ENCODE peak calls at places on chromosomes 11 and 22, in seven cellular contexts. H is psoas muscle, K is left ventricle myocardium inferior, U is astrocyte, L is right atrium auricular region, P is OCI-LY7, Q is A549. D is an unnamed sample.

GRCh38 chr11:32809313-32809712 is 14.9 kb upstream of the CCDC73 start:
- DNase-seq in L (peak; percentile 86), K (peak; percentile 37), H (no peak), U (peak; percentile 49), P (peak; percentile 62), Q (peak; percentile 66), D (peak; percentile 70)

GRCh38 chr11:65559951-65560537 is 1.9 kb upstream of the LTBP3 start:
- DNase-seq in L (no peak), U (peak; percentile 55), Q (peak; percentile 89), P (no peak), K (no peak), H (no peak), D (peak; percentile 85)

GRCh38 chr11:34844466-34845112 is 71.6 kb downstream of the APIP start:
- DNase-seq in H (no peak), K (no peak), Q (no peak), U (no peak), P (no peak), L (peak; percentile 40), D (no peak)

GRCh38 chr11:69467196-69467595 is 14.3 kb upstream of the LINC01488 start:
- DNase-seq in H (no peak), K (peak; percentile 5), P (no peak), U (no peak), L (no peak), Q (no peak), D (no peak)

GRCh38 chr11:72426054-72426757 is 8.1 kb downstream of the CLPB start:
- DNase-seq in L (no peak), H (no peak), Q (no peak), U (no peak), K (no peak), P (no peak), D (no peak)

GRCh38 chr22:50459016-50459415 is 15.8 kb downstream of the SBF1 start:
- DNase-seq in K (no peak), H (no peak), Q (no peak), U (no peak), L (no peak), P (no peak), D (no peak)

GRCh38 chr11:67252831-67253239 is 13.4 kb upstream of the GRK2 start:
- DNase-seq in Q (peak; percentile 49), H (peak; percentile 64), U (peak; percentile 14), L (no peak), P (peak; percentile 59), K (no peak), D (no peak)

GRCh38 chr11:93329936-93330445 is 551 bp upstream of the DEUP1 start:
- DNase-seq in P (no peak), Q (peak; percentile 2), H (no peak), K (no peak), L (no peak), U (peak; percentile 0), D (peak; percentile 4)

GRCh38 chr11:8354622-8355417 is 91.1 kb upstream of the LMO1 start:
- DNase-seq in P (no peak), L (no peak), U (peak; percentile 3), Q (no peak), H (peak; percentile 8), K (no peak), D (no peak)

GRCh38 chr22:42330953-42331525 is 60.6 kb upstream of the TCF20 start:
- DNase-seq in H (no peak), P (peak; percentile 77), K (no peak), U (no peak), Q (no peak), L (no peak), D (no peak)

GRCh38 chr11:120376547-120377182 is 40.5 kb downstream of the ARHGEF12 start:
- DNase-seq in Q (no peak), K (no peak), H (no peak), U (no peak), L (no peak), P (no peak), D (no peak)

GRCh38 chr11:15818132-15818842 is 538.1 kb downstream of the SOX6 start:
- DNase-seq in Q (no peak), P (no peak), K (no peak), H (no peak), L (no peak), U (peak; percentile 45), D (no peak)

GRCh38 chr11:15815246-15816209 is 540.8 kb downstream of the SOX6 start:
- DNase-seq in K (no peak), U (peak; percentile 37), Q (no peak), P (no peak), L (no peak), H (no peak), D (no peak)

GRCh38 chr11:15816996-15817395 is 539.4 kb downstream of the SOX6 start:
- DNase-seq in L (no peak), H (no peak), U (peak; percentile 63), P (no peak), Q (no peak), K (no peak), D (no peak)

GRCh38 chr11:15819679-15820286 is 536.6 kb downstream of the SOX6 start:
- DNase-seq in P (peak; percentile 33), U (no peak), Q (peak; percentile 41), L (peak; percentile 73), H (peak; percentile 87), K (peak; percentile 73), D (peak; percentile 33)

GRCh38 chr11:15816270-15816871 is 540.0 kb downstream of the SOX6 start:
- DNase-seq in Q (no peak), U (peak; percentile 88), L (peak; percentile 77), K (no peak), P (no peak), H (no peak), D (peak; percentile 72)
- H3K27ac ChIP-seq in Q (no peak overlapping the region), U (peak overlapping the region; percentile 96), L (peak overlapping the region; percentile 36), K (peak overlapping the region; percentile 54), P (no peak overlapping the region), H (peak overlapping the region; percentile 54), D (peak overlapping the region; percentile 85)

DNA sequence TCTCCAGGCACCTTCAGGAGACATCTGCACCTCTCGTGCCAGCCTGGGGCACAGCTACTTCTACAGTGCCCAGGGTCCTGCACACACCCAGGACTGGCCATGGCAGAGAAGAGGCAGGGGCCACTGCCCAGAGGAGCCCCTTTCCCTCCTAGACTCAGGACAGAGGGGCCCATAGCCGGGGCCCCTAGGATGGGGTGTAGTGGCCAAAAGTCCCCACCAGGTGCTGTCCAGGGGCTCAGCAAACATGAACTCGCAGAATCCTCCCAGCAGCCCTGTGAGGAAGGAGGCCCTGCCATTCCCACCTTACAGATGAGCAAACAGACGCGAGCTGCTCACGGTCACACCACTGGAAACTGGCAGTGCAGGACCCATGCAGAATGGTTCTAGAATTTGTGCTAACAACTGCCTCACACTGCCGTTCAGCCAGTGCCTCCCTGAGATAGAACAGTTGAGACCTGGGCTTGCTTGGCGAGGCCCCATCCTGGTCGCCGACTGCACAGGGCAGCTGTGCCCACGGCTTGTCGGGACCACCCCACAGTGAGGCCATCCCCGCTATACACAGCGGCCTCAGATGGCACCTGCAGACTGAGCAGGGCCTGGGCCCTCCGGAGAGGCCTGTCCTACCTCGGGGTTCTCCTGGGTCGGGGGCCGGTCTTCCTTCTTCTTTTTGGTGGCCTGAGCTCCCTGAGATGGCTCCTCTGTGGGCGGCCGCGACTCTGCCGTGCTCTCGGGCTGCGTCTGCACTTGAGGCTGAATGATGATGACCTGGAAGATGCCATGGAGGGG is 96.4 kb downstream of the PHF21B start:
- DNase-seq in Q (no peak), L (no peak), K (no peak), H (peak; percentile 29), U (no peak), P (no peak), D (no peak)
- TF ChIP-seq CTCF in Q (no peak), L (no peak), K (no peak), H (no peak), U (no peak), P (no peak), D (no peak)

GRCh38 chr11:132036751-132037466 is 666.5 kb downstream of the NTM start:
- DNase-seq in P (no peak), K (no peak), H (no peak), L (no peak), Q (no peak), U (no peak), D (no peak)
- H3K27ac ChIP-seq in P (no peak overlapping the region), K (no peak overlapping the region), H (no peak overlapping the region), L (no peak overlapping the region), Q (no peak overlapping the region), U (peak overlapping the region; percentile 45), D (no peak overlapping the region)

DNA sequence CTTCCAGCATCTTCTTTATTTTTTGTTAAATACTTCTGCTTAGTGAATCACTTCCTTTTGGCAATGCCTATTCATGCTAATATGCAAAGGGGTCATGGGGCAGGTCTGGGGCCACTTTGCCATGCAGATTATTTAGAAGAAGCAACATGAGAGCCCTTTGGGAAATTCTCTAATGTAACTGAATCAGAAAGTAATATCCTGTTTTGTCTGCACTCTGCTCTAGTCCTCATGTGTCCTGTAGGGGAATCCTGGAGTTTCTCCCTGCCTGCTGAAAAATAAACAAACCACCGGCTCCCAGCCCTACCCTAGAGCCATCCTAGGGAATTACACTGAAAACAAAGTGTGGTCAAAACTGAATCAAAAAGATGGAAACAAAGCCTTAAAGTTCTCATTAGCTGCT is 176.4 kb upstream of the POU2AF2 start:
- DNase-seq in Q (no peak), L (no peak), P (no peak), K (no peak), H (no peak), U (peak; percentile 23), D (no peak)
- TF ChIP-seq CTCF in Q (no peak), L (no peak), P (no peak), K (no peak), H (no peak), U (peak; percentile 37), D (no peak)

D was measured in RWPE1.